ENCODE peak calls at places on chromosomes 4 and X, in five cellular contexts. Y is spleen, K is brain microvascular endothelial cell, M is heart right ventricle, A is IMR-90. B is an unnamed sample.

GRCh38 chrX:120549483-120550452 is 11.0 kb downstream of the CUL4B start:
- DNase-seq in M (no peak), K (peak; percentile 89), Y (no peak), A (peak; percentile 94), B (no peak)

GRCh38 chrX:44898411-44899221 is 25.6 kb downstream of the KDM6A start:
- DNase-seq in M (no peak), A (peak; percentile 46), Y (peak; percentile 68), K (no peak), B (no peak)

GRCh38 chrX:102837843-102838242 is 99.2 kb upstream of the RAB40AL start:
- DNase-seq in Y (no peak), K (no peak), M (no peak), A (no peak), B (no peak)

GRCh38 chr4:2290974-2291704 is 29.2 kb upstream of the MXD4 start:
- DNase-seq in K (no peak), A (no peak), Y (peak; percentile 89), M (no peak), B (no peak)

GRCh38 chr4:24622435-24622834 is 38.1 kb upstream of the DHX15 start:
- DNase-seq in A (no peak), Y (no peak), M (no peak), K (no peak), B (no peak)

GRCh38 chr4:183099537-183100297 is 660 bp downstream of the WWC2 start:
- DNase-seq in Y (peak; percentile 80), M (peak; percentile 36), A (no peak), K (no peak), B (peak; percentile 67)

GRCh38 chrX:46577116-46578005 is 3.8 kb downstream of the CHST7 start:
- DNase-seq in A (peak; percentile 75), Y (no peak), K (peak; percentile 37), M (no peak), B (no peak)

GRCh38 chrX:26783512-26784225 is 567.7 kb downstream of the MAGEB5 start:
- DNase-seq in M (peak; percentile 2), K (peak; percentile 5), A (peak; percentile 11), Y (peak; percentile 35), B (no peak)

GRCh38 chr4:113699772-113700171 is 61.8 kb downstream of the CAMK2D start:
- DNase-seq in A (peak; percentile 76), Y (no peak), M (no peak), K (no peak), B (no peak)

GRCh38 chrX:130032552-130032951 is 50.1 kb downstream of the BCORL1 start:
- DNase-seq in K (no peak), A (no peak), M (no peak), Y (no peak), B (no peak)

GRCh38 chrX:18047440-18047940 is 173.2 kb downstream of the BEND2 start:
- DNase-seq in Y (no peak), M (no peak), A (no peak), K (no peak), B (no peak)

GRCh38 chr4:165971941-165972340 is 98.9 kb downstream of the TLL1 start:
- DNase-seq in M (no peak), K (no peak), A (no peak), Y (no peak), B (no peak)

GRCh38 chr4:87185471-87185870 is 34.9 kb downstream of the KLHL8 start:
- DNase-seq in A (no peak), M (no peak), Y (no peak), K (no peak), B (no peak)

GRCh38 chrX:141467442-141467841 is 117.1 kb downstream of the SPANXA1 start:
- DNase-seq in Y (no peak), K (no peak), A (peak; percentile 6), M (no peak), B (no peak)

GRCh38 chr4:74805601-74806000 is 11.3 kb upstream of the BTC start:
- DNase-seq in A (peak; percentile 66), M (no peak), Y (no peak), K (peak; percentile 77), B (no peak)

GRCh38 chr4:81454953-81455352 is 16.8 kb downstream of the RASGEF1B start:
- DNase-seq in M (no peak), K (no peak), Y (no peak), A (no peak), B (no peak)

GRCh38 chr4:57068237-57068981 is 41.8 kb downstream of the IGFBP7 start:
- DNase-seq in Y (no peak), M (no peak), A (no peak), K (no peak), B (no peak)

GRCh38 chrX:53048169-53049126 is at the start of gene GPR173:
- DNase-seq in Y (no peak), K (peak; percentile 43), A (peak; percentile 66), M (peak; percentile 36), B (peak; percentile 50)

GRCh38 chr4:47390438-47391125 is 72.9 kb downstream of the COMMD8 start:
- DNase-seq in Y (no peak), M (no peak), K (peak; percentile 35), A (no peak), B (no peak)

GRCh38 chr4:179867300-179867878 is 2375.8 kb upstream of the TENM3 start:
- DNase-seq in M (peak; percentile 5), Y (no peak), K (peak; percentile 4), A (peak; percentile 57), B (peak; percentile 46)

GRCh38 chr4:188008377-188008776 is 12.8 kb downstream of the ZFP42 start:
- DNase-seq in M (no peak), A (peak; percentile 95), Y (no peak), K (peak; percentile 97), B (no peak)

GRCh38 chr4:165838575-165838974 is 34.5 kb upstream of the TLL1 start:
- DNase-seq in M (peak; percentile 5), Y (no peak), A (no peak), K (no peak), B (no peak)

GRCh38 chrX:75155830-75156525 is at the start of gene ABCB7:
- DNase-seq in A (peak; percentile 67), K (peak; percentile 61), M (peak; percentile 73), Y (peak; percentile 85), B (peak; percentile 56)

GRCh38 chr4:150244600-150244999 is 166.4 kb downstream of the DCLK2 start:
- DNase-seq in A (peak; percentile 78), Y (no peak), K (peak; percentile 83), M (no peak), B (no peak)

GRCh38 chrX:65697915-65698796 is 30.7 kb downstream of the MSN start:
- DNase-seq in M (peak; percentile 61), Y (peak; percentile 92), A (no peak), K (no peak), B (peak; percentile 80)

GRCh38 chr4:23934915-23935314 is 45.1 kb upstream of the PPARGC1A start:
- DNase-seq in Y (no peak), M (peak; percentile 74), K (peak; percentile 83), A (peak; percentile 87), B (peak; percentile 58)

GRCh38 chrX:68045008-68045577 is 388.2 kb downstream of the OPHN1 start:
- DNase-seq in K (no peak), M (no peak), Y (no peak), A (peak; percentile 40), B (no peak)

GRCh38 chr4:185054876-185055275 is 36.6 kb downstream of the HELT start:
- DNase-seq in Y (no peak), A (no peak), K (no peak), M (no peak), B (no peak)

GRCh38 chrX:11148401-11148800 is 37.3 kb downstream of the HCCS start:
- DNase-seq in A (no peak), Y (no peak), K (no peak), M (no peak), B (no peak)

GRCh38 chrX:103637604-103638338 is 9.0 kb downstream of the TCEAL1 start:
- DNase-seq in M (no peak), Y (no peak), A (peak; percentile 45), K (no peak), B (no peak)

GRCh38 chr4:6857009-6857882 is 52.4 kb upstream of the TBC1D14 start:
- DNase-seq in M (no peak), K (no peak), A (no peak), Y (no peak), B (no peak)
- H3K27me3 ChIP-seq in M (no peaks in the 10 kb centered on the region), K (no peaks in the 10 kb centered on the region), A (no peaks in the 10 kb centered on the region), Y (no peaks in the 10 kb centered on the region), B (no peaks in the 10 kb centered on the region)

GRCh38 chrX:40576291-40576690 is 4.5 kb upstream of the ATP6AP2 start:
- DNase-seq in K (no peak), A (no peak), M (no peak), Y (no peak), B (no peak)
- H3K4me3 ChIP-seq in K (no peak overlapping the region), A (no peak overlapping the region), M (no peak overlapping the region), Y (no peak overlapping the region), B (no peak overlapping the region)

GRCh38 chr4:68732653-68733466 is 62.4 kb upstream of the UGT2B15 start:
- DNase-seq in Y (no peak), M (no peak), K (no peak), A (no peak), B (no peak)

GRCh38 chr4:68736813-68737212 is 66.4 kb upstream of the UGT2B15 start:
- DNase-seq in K (no peak), A (no peak), M (no peak), Y (no peak), B (no peak)

GRCh38 chr4:68735106-68735505 is 64.7 kb upstream of the UGT2B15 start:
- DNase-seq in A (no peak), K (no peak), M (no peak), Y (no peak), B (no peak)

GRCh38 chr4:68738036-68738435 is 67.6 kb upstream of the UGT2B15 start:
- DNase-seq in Y (no peak), K (no peak), M (no peak), A (no peak), B (no peak)

DNA sequence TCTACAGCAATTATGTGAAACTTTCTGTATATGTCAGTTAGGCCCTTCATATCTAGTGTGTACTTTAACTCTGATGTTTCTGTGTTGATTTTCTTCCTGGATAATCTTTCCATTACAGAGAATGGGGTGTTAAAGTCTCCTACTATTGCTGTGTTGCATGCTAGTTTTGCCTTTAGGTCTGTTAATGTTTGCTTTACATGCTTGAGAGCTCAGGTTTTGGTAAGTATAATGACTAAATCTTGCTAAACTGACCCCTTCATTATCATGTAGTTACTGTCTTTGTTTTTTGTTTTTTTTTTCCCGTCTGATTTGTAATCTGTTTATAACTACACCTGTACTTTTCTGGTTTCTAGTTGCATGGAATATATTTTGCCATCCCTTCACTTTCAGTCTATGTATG is 63.6 kb upstream of the UGT2B15 start:
- DNase-seq in Y (no peak), A (no peak), M (no peak), K (no peak), B (no peak)
- TF ChIP-seq CTCF in Y (no peak), A (no peak), M (no peak), K (no peak), B (no peak)

GRCh38 chr4:186725422-186726149 is 1.9 kb upstream of the FAT1 start:
- DNase-seq in M (peak; percentile 73), K (peak; percentile 83), A (peak; percentile 88), Y (no peak), B (peak; percentile 76)
- H3K27me3 ChIP-seq in M (peaks cover 11% of the 10 kb centered on the region), K (no peaks in the 10 kb centered on the region), A (no peaks in the 10 kb centered on the region), Y (peaks cover 53% of the 10 kb centered on the region), B (peaks cover 17% of the 10 kb centered on the region)

GRCh38 chrX:150546711-150547153 is 21.7 kb upstream of the MTM1 start:
- DNase-seq in K (no peak), Y (no peak), A (no peak), M (no peak), B (no peak)
- H3K4me3 ChIP-seq in K (no peak overlapping the region), Y (no peak overlapping the region), A (no peak overlapping the region), M (peak overlapping the region; percentile 49), B (no peak overlapping the region)

GRCh38 chrX:24306430-24306829 is 7.4 kb downstream of the SUPT20HL2 start:
- DNase-seq in K (no peak), M (no peak), Y (no peak), A (no peak), B (no peak)
- TF ChIP-seq CTCF in K (peak; percentile 17), M (no peak), Y (no peak), A (no peak), B (no peak)

GRCh38 chrX:151180400-151180799 is 4.0 kb downstream of the GPR50 start:
- DNase-seq in Y (no peak), K (no peak), A (no peak), M (no peak), B (no peak)
- H3K27me3 ChIP-seq in Y (peaks cover under 1% of the 10 kb centered on the region), K (peaks cover 7% of the 10 kb centered on the region), A (peaks cover 2% of the 10 kb centered on the region), M (peaks cover 63% of the 10 kb centered on the region), B (peaks cover 6% of the 10 kb centered on the region)

B was measured in lower lobe of right lung.